ENCODE peak calls at places on chromosomes 7 and 10, in five cellular contexts. N, J, Z, Q and U are unnamed samples.

GRCh38 chr10:59668081-59668480 is 41.6 kb downstream of the SLC16A9 start:
- DNase-seq in Q (no peak), Z (no peak), N (no peak), J (no peak), U (no peak)

GRCh38 chr10:131901181-131901829 is 497 bp downstream of the PPP2R2D start:
- DNase-seq in J (peak), Z (peak), Q (peak), N (peak), U (no peak)

GRCh38 chr10:88401671-88402347 is 181.3 kb downstream of the RNLS start:
- DNase-seq in N (no peak), Z (no peak), Q (no peak), J (no peak), U (no peak)

GRCh38 chr7:25613912-25614311 is 385.6 kb upstream of the NPVF start:
- DNase-seq in J (no peak), N (no peak), Z (no peak), Q (no peak), U (no peak)

GRCh38 chr10:44963772-44964633 is 4.4 kb downstream of the RASSF4 start:
- DNase-seq in Q (no peak), N (no peak), Z (no peak), J (peak), U (no peak)

GRCh38 chr7:2728309-2729042 is 40.5 kb downstream of the AMZ1 start:
- DNase-seq in Q (no peak), J (peak), N (no peak), Z (no peak), U (no peak)

GRCh38 chr7:36894190-36894589 is 169.9 kb upstream of the AOAH start:
- DNase-seq in Z (no peak), J (no peak), N (no peak), Q (peak), U (no peak)

GRCh38 chr7:41118490-41118889 is 584.4 kb downstream of the INHBA start:
- DNase-seq in Z (no peak), N (no peak), Q (no peak), J (no peak), U (no peak)

GRCh38 chr7:31603076-31603475 is 83.9 kb upstream of the PPP1R17 start:
- DNase-seq in J (no peak), N (no peak), Q (no peak), Z (no peak), U (no peak)

GRCh38 chr10:31490858-31491504 is 172.0 kb downstream of the ZEB1 start:
- DNase-seq in Q (no peak), N (no peak), J (no peak), Z (no peak), U (no peak)